ENCODE peak calls at places on chromosomes 4 and X, in five cellular contexts. Q is stimulated activated CD8-positive, alpha-beta memory T cell treated with anti-CD3 and anti-CD28 coated beads, Interleukin-15, amount 100 ng/mL, for 4 hours; J is body of pancreas; P is T-cell; O is endothelial cell. G is an unnamed sample.

GRCh38 chr4:142818476-142818875 is 27.6 kb downstream of the INPP4B start:
- DNase-seq in J (no peak), Q (no peak), P (no peak), O (no peak), G (no peak)

GRCh38 chr4:144645102-144645469 is 870 bp upstream of the HHIP start:
- DNase-seq in J (peak), O (no peak), P (no peak), Q (no peak), G (no peak)

GRCh38 chrX:47662144-47662657 is 3.2 kb upstream of the UXT start:
- DNase-seq in J (no peak), Q (no peak), P (no peak), O (no peak), G (no peak)

GRCh38 chrX:139932077-139932900 is 564 bp downstream of the ATP11C start:
- DNase-seq in O (peak), Q (peak), J (peak), P (peak), G (peak)

GRCh38 chr4:173170210-173170778 is 1.7 kb downstream of the GALNT7 start:
- DNase-seq in J (no peak), Q (no peak), P (no peak), O (no peak), G (no peak)

GRCh38 chr4:81166431-81166830 is 48.6 kb downstream of the PRKG2 start:
- DNase-seq in P (no peak), Q (no peak), J (no peak), O (no peak), G (no peak)

GRCh38 chr4:16969696-16970135 is 71.3 kb upstream of the LDB2 start:
- DNase-seq in P (no peak), J (peak), O (no peak), Q (no peak), G (no peak)

GRCh38 chr4:93730760-93731159 is 97.8 kb upstream of the ATOH1 start:
- DNase-seq in P (no peak), Q (no peak), O (no peak), J (peak), G (no peak)

GRCh38 chr4:162957521-162958143 is 209.1 kb downstream of the NAF1 start:
- DNase-seq in Q (no peak), P (no peak), O (no peak), J (no peak), G (no peak)

GRCh38 chrX:111888600-111888999 is 12.6 kb downstream of the TRPC5OS start:
- DNase-seq in Q (no peak), J (no peak), P (no peak), O (no peak), G (no peak)

GRCh38 chrX:31656013-31656412 is 584.2 kb upstream of the FTHL17 start:
- DNase-seq in Q (no peak), J (no peak), O (no peak), P (no peak), G (no peak)

GRCh38 chr4:7828926-7829325 is 110.7 kb downstream of the AFAP1 start:
- DNase-seq in O (no peak), Q (no peak), J (no peak), P (no peak), G (no peak)

GRCh38 chrX:70481424-70481823 is 36.8 kb downstream of the DLG3 start:
- DNase-seq in J (no peak), Q (no peak), O (no peak), P (no peak), G (no peak)

GRCh38 chrX:57453901-57454300 is 137.9 kb upstream of the ZXDB start:
- DNase-seq in O (peak), Q (no peak), P (peak), J (peak), G (no peak)

GRCh38 chr4:175127314-175127713 is 209.2 kb downstream of the ADAM29 start:
- DNase-seq in P (no peak), J (no peak), Q (no peak), O (no peak), G (no peak)

G was measured in hypothalamus.